ENCODE peak calls at places on chromosomes 4 and X, in four cellular contexts. N is breast epithelium, X is heart left ventricle, R is dorsolateral prefrontal cortex. Z is an unnamed sample.

GRCh38 chrX:68831405-68832100 is 2.7 kb downstream of the EFNB1 start:
- DNase-seq in R (no peak), N (no peak), X (no peak), Z (peak)

GRCh38 chr4:85370400-85371032 is 104.4 kb upstream of the ARHGAP24 start:
- DNase-seq in N (no peak), R (no peak), X (peak), Z (no peak)

GRCh38 chrX:110541266-110541665 is 182.6 kb downstream of the RTL9 start:
- DNase-seq in N (no peak), R (no peak), X (no peak), Z (no peak)

GRCh38 chrX:130125090-130125489 is 14.8 kb upstream of the ELF4 start:
- DNase-seq in X (peak), R (no peak), N (peak), Z (no peak)

GRCh38 chrX:45309096-45309495 is 108.4 kb upstream of the DIPK2B start:
- DNase-seq in R (no peak), N (no peak), X (no peak), Z (no peak)

GRCh38 chr4:163701915-163702314 is 207.4 kb downstream of the TMA16 start:
- DNase-seq in R (no peak), N (no peak), X (no peak), Z (no peak)

GRCh38 chr4:52989865-52990264 is 127.7 kb downstream of the RASL11B start:
- DNase-seq in N (no peak), X (no peak), R (no peak), Z (no peak)

GRCh38 chr4:174714393-174715211 is 114.4 kb downstream of the GLRA3 start:
- DNase-seq in N (no peak), R (no peak), X (peak), Z (no peak)

GRCh38 chrX:11375614-11376119 is 82.5 kb downstream of the AMELX start:
- DNase-seq in N (no peak), R (no peak), X (no peak), Z (no peak)

GRCh38 chr4:2244947-2245786 is 3.2 kb upstream of the HAUS3 start:
- DNase-seq in X (no peak), N (peak), R (no peak), Z (no peak)

GRCh38 chr4:166165829-166166420 is 292.9 kb downstream of the TLL1 start:
- DNase-seq in X (no peak), R (no peak), N (no peak), Z (no peak)

GRCh38 chrX:115311666-115312065 is 22.2 kb downstream of the LUZP4 start:
- DNase-seq in N (no peak), R (peak), X (peak), Z (peak)

GRCh38 chrX:15530318-15530717 is 29.7 kb downstream of the BMX start:
- DNase-seq in X (no peak), R (no peak), N (no peak), Z (no peak)

GRCh38 chrX:69357293-69357692 is 146.8 kb upstream of the NALF2 start:
- DNase-seq in X (peak), R (no peak), N (no peak), Z (no peak)

GRCh38 chr4:2057382-2058065 is 1.6 kb upstream of the NAT8L start:
- DNase-seq in X (no peak), R (no peak), N (no peak), Z (no peak)

GRCh38 chrX:97498093-97498492 is 614.4 kb downstream of the RPA4 start:
- DNase-seq in R (no peak), N (no peak), X (no peak), Z (no peak)

GRCh38 chr4:134337584-134337983 is 136.0 kb upstream of the PABPC4L start:
- DNase-seq in R (no peak), N (no peak), X (no peak), Z (no peak)

GRCh38 chr4:166092797-166093196 is 219.8 kb downstream of the TLL1 start:
- DNase-seq in N (no peak), R (no peak), X (no peak), Z (no peak)

GRCh38 chr4:101199507-101200285 is 147.6 kb downstream of the PPP3CA start:
- DNase-seq in R (no peak), N (no peak), X (no peak), Z (no peak)

GRCh38 chrX:69748055-69748454 is 132.1 kb downstream of the EDA start:
- DNase-seq in N (no peak), X (no peak), R (no peak), Z (no peak)

GRCh38 chrX:47797084-47797483 is 39.6 kb upstream of the ZNF81 start:
- DNase-seq in N (no peak), R (no peak), X (peak), Z (no peak)

GRCh38 chr4:173188648-173189047 is 20.0 kb downstream of the GALNT7 start:
- DNase-seq in R (no peak), X (no peak), N (no peak), Z (no peak)

GRCh38 chrX:31209005-31209612 is 137.3 kb upstream of the FTHL17 start:
- DNase-seq in N (no peak), X (no peak), R (no peak), Z (no peak)

GRCh38 chr4:73434311-73434710 is 1.7 kb upstream of the AFP start:
- DNase-seq in N (no peak), R (no peak), X (no peak), Z (no peak)

GRCh38 chrX:22122510-22122909 is 90.4 kb downstream of the PHEX start:
- DNase-seq in N (peak), X (no peak), R (no peak), Z (no peak)

GRCh38 chrX:140572724-140573123 is 67.9 kb upstream of the SOX3 start:
- DNase-seq in N (no peak), R (peak), X (no peak), Z (peak)

GRCh38 chr4:115279300-115279699 is 165.9 kb upstream of the NDST4 start:
- DNase-seq in X (no peak), N (no peak), R (no peak), Z (no peak)

GRCh38 chr4:147094228-147094627 is 148.6 kb upstream of the TTC29 start:
- DNase-seq in R (no peak), X (no peak), N (no peak), Z (no peak)

GRCh38 chr4:88927420-88927819 is 129.6 kb downstream of the FAM13A start:
- DNase-seq in X (no peak), R (no peak), N (no peak), Z (no peak)

GRCh38 chr4:187103351-187103750 is 379.7 kb upstream of the FAT1 start:
- DNase-seq in R (no peak), X (no peak), N (no peak), Z (no peak)

GRCh38 chrX:42096262-42096939 is 173.0 kb upstream of the CASK start:
- DNase-seq in X (peak), N (no peak), R (no peak), Z (no peak)

GRCh38 chrX:45200741-45201234 is at the start of gene DIPK2B:
- DNase-seq in N (no peak), R (no peak), X (peak), Z (no peak)

GRCh38 chr4:109611045-109611616 is 51.1 kb downstream of the MCUB start:
- DNase-seq in N (no peak), R (no peak), X (no peak), Z (no peak)

DNA sequence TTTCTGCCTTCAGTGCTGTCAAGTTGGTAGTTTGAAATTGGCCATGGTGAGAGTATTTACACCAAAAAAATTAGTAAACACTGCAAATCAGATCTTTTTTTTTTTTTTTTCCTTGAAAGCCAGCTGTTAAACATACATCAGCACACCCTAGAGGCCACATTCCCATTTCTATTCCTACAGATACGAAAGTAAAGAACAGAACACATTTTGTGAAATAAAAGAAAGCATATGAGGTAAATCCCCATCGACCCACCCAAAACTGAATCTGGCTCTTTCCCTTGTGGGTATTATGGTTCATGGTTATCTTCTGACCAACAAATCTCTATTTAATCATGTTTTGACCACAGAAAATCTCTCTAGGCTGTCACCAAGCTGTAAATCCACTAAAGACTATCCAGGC is 41.8 kb upstream of the AP1AR start:
- DNase-seq in R (no peak), N (no peak), X (no peak), Z (no peak)
- TF ChIP-seq CTCF in R (peak), N (no peak), X (no peak), Z (no peak)

DNA sequence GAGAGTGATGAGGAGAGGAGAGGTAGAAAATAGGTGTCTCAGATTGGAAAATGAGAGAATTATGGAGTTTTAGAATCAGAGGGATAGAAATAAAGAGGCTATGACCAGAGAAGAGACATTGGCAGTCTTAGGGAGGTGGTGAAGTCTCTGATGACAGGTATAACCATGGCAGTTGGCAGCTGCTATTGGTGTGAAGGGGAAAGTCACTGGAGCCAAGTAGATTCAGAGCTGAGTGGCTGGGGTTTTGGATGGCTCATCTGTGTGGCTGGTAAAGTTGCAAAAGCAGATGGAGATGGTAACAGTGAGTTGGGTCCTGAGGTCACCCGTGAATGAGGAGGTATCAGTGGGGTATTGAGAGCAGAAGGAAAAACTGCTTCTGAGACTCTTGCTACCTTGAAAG is 46.5 kb downstream of the ANAPC4 start:
- DNase-seq in N (no peak), X (no peak), R (no peak), Z (no peak)
- TF ChIP-seq CTCF in N (no peak), X (no peak), R (no peak), Z (no peak)

DNA sequence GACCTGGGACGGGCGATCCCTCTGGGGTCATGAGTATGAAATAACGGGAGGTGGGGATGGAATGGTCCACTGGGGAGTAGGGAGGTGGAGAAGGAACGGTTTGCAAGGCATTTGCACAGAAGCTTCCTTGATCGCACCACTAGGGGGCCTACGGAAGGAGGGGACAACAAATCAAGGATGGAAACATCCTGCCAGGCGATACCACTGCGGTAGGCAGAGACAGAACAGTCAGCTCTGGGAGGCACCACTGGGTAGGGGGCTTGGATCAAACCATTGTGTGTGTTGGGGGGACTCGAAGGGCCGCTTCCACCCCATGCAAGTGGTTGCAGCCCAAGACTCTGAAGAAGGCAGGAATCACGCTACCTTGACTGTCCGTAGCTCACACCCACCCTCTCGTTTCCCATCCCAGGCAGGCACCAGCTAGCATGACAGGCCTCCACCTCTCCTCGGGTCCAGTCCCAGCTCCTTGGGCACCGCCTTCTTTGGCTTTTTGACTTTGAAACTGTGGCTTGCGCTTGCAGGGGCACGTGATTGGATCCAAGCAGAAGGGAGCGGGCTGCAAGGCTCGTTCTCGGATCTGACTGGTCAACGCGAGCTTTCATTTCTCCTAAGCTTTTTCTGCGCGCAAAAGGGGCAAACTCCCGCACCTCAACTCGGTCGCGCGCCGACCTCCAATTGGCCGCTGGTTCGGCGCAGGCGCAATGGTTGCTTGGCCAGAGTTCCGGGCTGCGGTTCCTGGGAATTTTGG is 28.4 kb downstream of the GAGE1 start:
- DNase-seq in R (no peak), N (no peak), X (no peak), Z (no peak)
- TF ChIP-seq CTCF in R (no peak), N (no peak), X (peak), Z (peak)

GRCh38 chrX:5876984-5877655 is 351.5 kb downstream of the NLGN4X start:
- DNase-seq in X (peak), N (no peak), R (no peak), Z (peak)
- TF ChIP-seq CTCF in X (peak), N (no peak), R (peak), Z (peak)

GRCh38 chr4:14143892-14144291 is 516.4 kb upstream of the BOD1L1 start:
- DNase-seq in R (no peak), N (no peak), X (no peak), Z (no peak)
- TF ChIP-seq CTCF in R (no peak), N (no peak), X (no peak), Z (no peak)

DNA sequence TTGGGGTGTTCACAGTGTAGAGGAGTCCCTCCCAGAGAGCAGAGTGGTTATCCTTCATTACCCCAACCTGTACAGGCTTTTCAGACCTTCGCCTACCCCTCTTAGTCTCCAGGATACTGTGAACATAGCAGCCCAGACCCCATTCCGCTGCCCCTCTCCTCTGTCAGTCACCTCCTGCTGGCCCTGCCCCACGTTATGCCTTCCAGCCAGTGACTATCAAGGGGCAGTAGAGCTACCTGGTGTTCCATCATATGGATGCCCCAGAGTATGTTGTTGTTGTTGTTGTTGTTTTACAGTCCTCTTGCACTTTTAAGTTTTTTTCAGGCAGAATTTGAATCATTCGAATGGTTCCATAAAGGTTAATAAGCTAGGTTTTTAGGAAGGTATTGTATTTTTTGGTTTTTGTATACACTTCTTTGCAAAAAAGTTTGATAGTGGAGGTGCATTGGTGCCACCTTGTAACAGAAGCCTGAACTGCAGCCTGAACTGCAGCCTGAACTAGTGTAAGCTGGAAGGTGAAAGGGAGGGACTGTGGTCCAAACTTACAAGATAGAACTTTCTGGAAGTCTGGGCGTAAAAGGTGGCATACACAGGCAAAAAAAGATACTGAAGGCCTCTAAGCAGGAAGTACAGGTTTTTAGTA is 101.4 kb upstream of the RAB40AL start:
- DNase-seq in N (no peak), R (no peak), X (no peak), Z (no peak)
- TF ChIP-seq CTCF in N (peak), R (peak), X (peak), Z (peak)

GRCh38 chrX:27808226-27808625 is 436 bp downstream of the MAGEB10 start:
- DNase-seq in X (no peak), R (no peak), N (no peak), Z (no peak)

GRCh38 chrX:27807690-27808089 is at the start of gene MAGEB10:
- DNase-seq in R (no peak), N (no peak), X (no peak), Z (no peak)
- TF ChIP-seq CTCF in R (no peak), N (no peak), X (no peak), Z (no peak)

DNA sequence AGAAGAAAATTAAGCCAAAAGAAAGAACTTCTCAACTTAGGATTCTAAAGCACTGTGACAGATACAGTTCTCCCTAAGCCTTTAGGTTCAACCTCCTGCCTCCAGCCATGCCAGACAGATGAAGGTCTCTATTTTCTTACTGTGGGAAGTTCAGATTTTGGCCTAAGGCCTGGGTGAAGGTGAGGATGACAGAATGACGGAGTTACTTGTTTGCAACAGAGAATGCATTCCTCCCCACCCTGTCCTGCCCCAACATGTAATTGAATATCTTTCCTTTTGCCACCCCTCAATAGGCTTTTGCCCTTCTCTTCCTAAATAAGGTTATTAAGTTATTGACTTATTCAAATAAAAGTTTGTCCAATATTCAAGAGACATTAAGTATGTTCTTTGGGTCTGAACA is 25.6 kb downstream of the SLC16A2 start:
- DNase-seq in N (no peak), X (no peak), R (no peak), Z (no peak)
- TF ChIP-seq CTCF in N (no peak), X (no peak), R (no peak), Z (no peak)

DNA sequence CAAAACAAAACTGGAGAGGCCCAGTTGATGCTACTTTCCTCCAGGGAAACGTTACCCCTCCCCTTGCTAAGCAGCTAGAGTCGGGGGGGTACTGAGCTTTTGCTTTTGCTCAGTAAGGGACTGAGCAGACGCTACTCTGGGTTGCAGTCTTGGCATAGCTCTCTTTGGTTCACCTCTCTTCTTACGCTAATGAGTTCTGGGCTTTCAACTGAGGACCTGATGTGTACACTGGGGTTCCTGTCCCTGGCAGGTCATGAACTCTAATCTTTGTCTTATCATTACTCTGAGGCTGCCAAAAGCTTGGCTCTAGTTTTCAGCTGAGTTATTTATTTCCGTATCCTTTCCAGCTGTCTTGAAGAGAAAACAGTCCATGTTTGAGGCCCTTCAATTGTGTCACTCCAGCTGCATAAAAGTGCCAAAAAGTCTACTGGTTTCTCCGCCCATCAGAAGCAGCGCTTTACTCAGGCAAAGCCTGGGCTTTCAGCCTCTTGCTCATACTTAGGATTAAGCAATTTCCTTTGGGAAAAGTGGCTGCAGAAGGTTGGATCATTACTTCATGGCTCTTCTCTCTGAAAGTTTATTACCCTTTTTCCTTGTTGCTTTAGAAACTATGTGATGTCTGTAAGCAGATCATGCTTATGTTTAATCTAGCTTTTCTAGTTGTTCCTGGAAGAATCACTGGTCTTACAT is 121.0 kb upstream of the STOX2 start:
- DNase-seq in N (no peak), X (peak), R (no peak), Z (no peak)
- TF ChIP-seq CTCF in N (no peak), X (no peak), R (no peak), Z (no peak)